ENCODE peak calls at places on chromosomes 5 and 9, in seven cellular contexts. D, K, H, M, R, Q and L are unnamed samples.
A peak's percentile ranks its signal among the peaks of the same experiment; 100 is the strongest.

GRCh38 chr9:96667363-96667728 is 12.2 kb upstream of the PRXL2C start:
- DNase-seq in D (no peak), K (no peak), H (no peak), M (no peak), R (no peak), Q (no peak), L (no peak)

GRCh38 chr5:98301567-98301966 is 471.9 kb upstream of the RGMB start:
- DNase-seq in D (no peak), K (no peak), H (no peak), M (no peak), R (no peak), Q (no peak), L (no peak)

GRCh38 chr5:172553167-172553566 is 87.9 kb upstream of the NEURL1B start:
- DNase-seq in D (peak; percentile 7), K (no peak), H (no peak), M (no peak), R (no peak), Q (no peak), L (no peak)

GRCh38 chr9:77013932-77014596 is 5.4 kb upstream of the FOXB2 start:
- DNase-seq in D (no peak), K (no peak), H (no peak), M (no peak), R (peak; percentile 79), Q (no peak), L (no peak)

GRCh38 chr5:107696071-107696470 is 25.3 kb upstream of the EFNA5 start:
- DNase-seq in D (no peak), K (peak; percentile 36), H (no peak), M (no peak), R (no peak), Q (no peak), L (no peak)

GRCh38 chr9:86500667-86501435 is 146.6 kb upstream of the TUT7 start:
- DNase-seq in D (no peak), K (no peak), H (no peak), M (no peak), R (no peak), Q (no peak), L (no peak)

GRCh38 chr5:111277061-111277460 is 52.9 kb downstream of the CAMK4 start:
- DNase-seq in D (no peak), K (no peak), H (no peak), M (no peak), R (no peak), Q (no peak), L (no peak)

GRCh38 chr5:131462479-131462878 is 172.6 kb downstream of the RAPGEF6 start:
- DNase-seq in D (no peak), K (no peak), H (no peak), M (no peak), R (no peak), Q (no peak), L (no peak)

GRCh38 chr5:4413996-4414395 is 726.1 kb upstream of the ADAMTS16 start:
- DNase-seq in D (no peak), K (no peak), H (no peak), M (no peak), R (no peak), Q (no peak), L (no peak)

GRCh38 chr9:2662496-2662895 is 40.9 kb downstream of the VLDLR start:
- DNase-seq in D (no peak), K (peak; percentile 43), H (no peak), M (no peak), R (no peak), Q (no peak), L (no peak)
- TF ChIP-seq CTCF in D (no peak), K (no peak), H (no peak), M (no peak), R (peak; percentile 26), Q (no peak), L (no peak)

GRCh38 chr5:157520911-157521703 is 54.5 kb downstream of the ADAM19 start:
- DNase-seq in D (peak; percentile 37), K (no peak), H (no peak), M (no peak), R (no peak), Q (peak; percentile 78), L (no peak)
- TF ChIP-seq CTCF in D (no peak), K (no peak), H (peak; percentile 56), M (no peak), R (no peak), Q (peak; percentile 29), L (no peak)

GRCh38 chr5:160685695-160686094 is 166.3 kb downstream of the ATP10B start:
- DNase-seq in D (no peak), K (no peak), H (peak; percentile 36), M (peak; percentile 29), R (no peak), Q (no peak), L (no peak)
- TF ChIP-seq CTCF in D (no peak), K (peak; percentile 31), H (no peak), M (peak; percentile 6), R (no peak), Q (no peak), L (no peak)

GRCh38 chr5:109690456-109691247 is 925 bp downstream of the MAN2A1 start:
- DNase-seq in D (peak; percentile 77), K (peak; percentile 29), H (peak; percentile 63), M (peak; percentile 55), R (peak; percentile 85), Q (peak; percentile 91), L (peak; percentile 42)

GRCh38 chr5:109692011-109692410 is 2.3 kb downstream of the MAN2A1 start:
- DNase-seq in D (no peak), K (no peak), H (peak; percentile 61), M (no peak), R (no peak), Q (no peak), L (no peak)

GRCh38 chr5:109689740-109690455 is at the start of gene MAN2A1:
- DNase-seq in D (peak; percentile 78), K (peak; percentile 63), H (peak; percentile 73), M (peak; percentile 83), R (peak; percentile 88), Q (peak; percentile 90), L (peak; percentile 35)

GRCh38 chr5:109692852-109693251 is 3.1 kb downstream of the MAN2A1 start:
- DNase-seq in D (no peak), K (no peak), H (no peak), M (no peak), R (no peak), Q (no peak), L (no peak)

GRCh38 chr5:109691248-109691574 is 1.5 kb downstream of the MAN2A1 start:
- DNase-seq in D (no peak), K (no peak), H (no peak), M (no peak), R (no peak), Q (no peak), L (no peak)
- TF ChIP-seq CTCF in D (no peak), K (no peak), H (no peak), M (no peak), R (peak; percentile 4), Q (no peak), L (no peak)

DNA sequence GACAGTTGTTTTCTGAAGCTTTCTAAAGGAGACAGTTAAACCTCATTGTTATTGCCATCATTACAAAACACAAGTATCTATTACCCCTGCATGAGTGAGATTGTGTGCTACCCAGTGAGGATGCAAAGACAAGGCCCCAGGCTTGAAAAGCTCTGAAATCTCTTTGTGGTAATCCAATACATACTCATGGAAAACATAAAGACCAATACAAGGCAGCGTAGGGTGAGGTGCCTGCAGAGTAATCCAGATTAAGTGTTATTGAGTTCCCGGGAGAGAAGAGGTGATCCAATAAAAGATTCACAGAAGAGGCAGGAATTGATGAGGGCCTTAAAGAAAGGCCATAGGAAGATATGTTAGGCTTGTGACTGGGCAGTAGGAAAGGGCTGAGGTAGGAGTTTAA is 150.1 kb downstream of the MEF2C start:
- DNase-seq in D (no peak), K (no peak), H (no peak), M (no peak), R (no peak), Q (no peak), L (no peak)
- TF ChIP-seq CTCF in D (no peak), K (no peak), H (no peak), M (no peak), R (no peak), Q (no peak), L (no peak)

DNA sequence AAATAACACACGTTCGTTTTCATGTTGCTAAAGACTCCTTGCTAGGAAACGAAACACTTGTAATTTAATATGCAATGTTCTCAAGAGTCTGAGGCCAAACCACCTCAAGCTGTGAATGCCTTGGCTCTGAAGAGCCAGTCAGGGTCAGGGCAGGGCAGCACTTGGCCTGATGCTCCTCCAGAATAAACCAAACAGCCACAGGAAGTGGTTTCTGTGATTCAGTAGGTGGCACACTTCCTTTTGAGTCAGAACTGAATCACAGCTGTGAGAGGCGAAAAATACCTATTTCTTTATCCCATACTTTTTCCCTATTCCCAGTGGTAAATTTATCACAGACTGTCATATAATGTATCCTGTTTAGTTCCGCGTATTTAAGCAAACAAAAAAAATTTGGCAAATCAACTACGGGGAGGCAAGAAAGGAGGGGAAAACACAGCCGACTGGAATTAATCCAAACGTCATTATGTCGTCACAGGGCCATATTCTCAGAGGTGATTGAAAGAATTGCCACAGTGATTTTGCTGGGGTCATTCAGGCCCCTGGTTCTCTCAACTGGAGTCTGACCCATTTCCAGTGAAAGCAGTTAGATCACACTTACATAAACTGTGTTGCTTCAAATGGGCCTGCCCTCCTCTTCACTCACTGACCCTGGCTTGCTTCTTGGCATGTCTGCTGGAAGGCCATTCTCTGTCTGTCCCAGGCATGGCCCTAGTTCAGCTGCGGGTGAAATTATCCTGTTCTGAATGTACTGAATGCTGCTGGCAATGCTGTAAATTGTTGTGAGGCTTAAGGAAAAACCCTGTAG is 71.2 kb downstream of the ARRDC3 start:
- DNase-seq in D (peak; percentile 61), K (no peak), H (no peak), M (peak; percentile 35), R (peak; percentile 86), Q (peak; percentile 90), L (no peak)
- TF ChIP-seq CTCF in D (no peak), K (no peak), H (peak; percentile 6), M (no peak), R (peak; percentile 30), Q (no peak), L (no peak)

GRCh38 chr9:69195681-69196080 is 21.6 kb downstream of the TJP2 start:
- DNase-seq in D (no peak), K (no peak), H (no peak), M (no peak), R (no peak), Q (no peak), L (no peak)

GRCh38 chr9:69195019-69195418 is 20.9 kb downstream of the TJP2 start:
- DNase-seq in D (no peak), K (no peak), H (no peak), M (no peak), R (no peak), Q (no peak), L (no peak)

GRCh38 chr9:69192214-69192613 is 18.1 kb downstream of the TJP2 start:
- DNase-seq in D (no peak), K (no peak), H (no peak), M (no peak), R (no peak), Q (no peak), L (no peak)

GRCh38 chr9:69190866-69191672 is 17.0 kb downstream of the TJP2 start:
- DNase-seq in D (no peak), K (no peak), H (no peak), M (no peak), R (no peak), Q (no peak), L (no peak)

DNA sequence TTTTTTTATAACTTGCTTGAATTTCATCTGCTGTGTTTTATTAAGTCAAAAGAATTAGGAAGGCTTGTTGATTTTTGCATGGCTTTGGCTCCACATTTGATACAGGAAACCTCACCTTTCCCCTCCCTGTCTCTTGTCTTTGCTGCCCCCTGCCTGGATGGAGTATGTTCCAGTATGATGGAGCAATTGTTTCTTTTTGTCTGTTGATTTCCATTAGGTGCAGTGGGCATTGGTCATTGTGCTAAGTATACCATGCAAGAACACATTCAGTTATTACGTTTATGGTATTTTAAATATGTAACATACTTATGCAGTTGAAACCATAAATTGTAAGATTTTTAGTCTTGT is 19.6 kb downstream of the TJP2 start:
- DNase-seq in D (no peak), K (no peak), H (no peak), M (no peak), R (no peak), Q (no peak), L (no peak)
- TF ChIP-seq CTCF in D (peak; percentile 27), K (no peak), H (no peak), M (no peak), R (no peak), Q (no peak), L (no peak)